ENCODE peak calls at places on chromosome 16, in ten cellular contexts. Z, T, Q, M, U, L, S, H, P and Y are unnamed samples.

GRCh38 chr16:23121024-23121423 is 28.2 kb downstream of the USP31 start:
- DNase-seq in T (no peak), S (no peak), L (no peak), Q (no peak), H (no peak), M (no peak), P (no peak), U (no peak), Z (no peak), Y (no peak)

GRCh38 chr16:56199164-56199563 is 7.9 kb downstream of the GNAO1 start:
- DNase-seq in H (no peak), Z (no peak), P (no peak), L (no peak), U (no peak), S (no peak), M (no peak), T (no peak), Q (no peak), Y (no peak)

GRCh38 chr16:59045496-59045895 is 311.4 kb upstream of the GOT2 start:
- DNase-seq in Z (no peak), L (no peak), M (no peak), S (no peak), T (no peak), Q (no peak), H (peak), P (no peak), U (no peak), Y (peak)

GRCh38 chr16:27237229-27238015 is 31.1 kb downstream of the NSMCE1 start:
- DNase-seq in U (no peak), M (peak), L (no peak), Z (no peak), T (peak), Q (no peak), P (peak), S (peak), H (peak), Y (peak)

GRCh38 chr16:30954993-30955392 is 2.6 kb upstream of the SETD1A start:
- DNase-seq in U (no peak), P (no peak), Q (no peak), L (no peak), M (no peak), Z (no peak), S (no peak), H (no peak), T (no peak), Y (no peak)

GRCh38 chr16:19410435-19411153 is 7.1 kb upstream of the TMC5 start:
- DNase-seq in H (no peak), S (no peak), P (no peak), L (no peak), T (peak), Z (peak), U (no peak), Q (peak), M (no peak), Y (no peak)

GRCh38 chr16:85608887-85609286 is 4.2 kb upstream of the GSE1 start:
- DNase-seq in Q (no peak), U (no peak), M (no peak), S (no peak), Z (no peak), L (no peak), P (no peak), T (no peak), H (no peak), Y (no peak)

GRCh38 chr16:89080251-89080853 is 13.3 kb upstream of the ACSF3 start:
- DNase-seq in U (no peak), Z (no peak), M (no peak), L (no peak), S (no peak), H (no peak), P (no peak), T (no peak), Q (no peak), Y (no peak)

GRCh38 chr16:89103156-89103555 is 9.5 kb downstream of the ACSF3 start:
- DNase-seq in S (no peak), M (no peak), Z (peak), T (no peak), P (no peak), H (no peak), Q (no peak), L (no peak), U (no peak), Y (no peak)

GRCh38 chr16:20153444-20153843 is 79.8 kb upstream of the GPR139 start:
- DNase-seq in H (no peak), L (no peak), M (no peak), U (no peak), P (no peak), Z (no peak), S (no peak), T (no peak), Q (no peak), Y (no peak)

GRCh38 chr16:85424260-85425060 is 188.7 kb upstream of the GSE1 start:
- DNase-seq in U (no peak), Q (no peak), Z (no peak), H (no peak), M (no peak), P (no peak), T (no peak), L (no peak), S (no peak), Y (no peak)

GRCh38 chr16:79372504-79373184 is 227.9 kb downstream of the MAF start:
- DNase-seq in Z (no peak), H (peak), Q (no peak), S (no peak), L (peak), T (peak), P (peak), U (no peak), M (no peak), Y (no peak)

GRCh38 chr16:9225527-9226316 is 134.3 kb downstream of the HAPSTR1 start:
- DNase-seq in S (no peak), Q (peak), T (no peak), H (no peak), L (no peak), Z (no peak), M (no peak), U (no peak), P (no peak), Y (no peak)

GRCh38 chr16:67277294-67277998 is 1.9 kb upstream of the PLEKHG4 start:
- DNase-seq in U (no peak), S (no peak), L (peak), Q (peak), Z (no peak), H (peak), M (no peak), T (peak), P (no peak), Y (peak)

GRCh38 chr16:56990407-56991286 is 1.3 kb downstream of the NLRC5 start:
- DNase-seq in Q (no peak), S (no peak), T (no peak), Z (no peak), L (no peak), H (no peak), M (no peak), P (no peak), U (no peak), Y (no peak)

GRCh38 chr16:81652798-81653505 is 126.1 kb upstream of the PLCG2 start:
- DNase-seq in L (no peak), H (no peak), P (no peak), M (no peak), Q (no peak), T (no peak), U (no peak), S (no peak), Z (no peak), Y (no peak)

GRCh38 chr16:17211797-17212196 is 259.0 kb downstream of the XYLT1 start:
- DNase-seq in M (no peak), S (no peak), Q (peak), L (no peak), Z (no peak), U (no peak), T (no peak), H (no peak), P (no peak), Y (no peak)

GRCh38 chr16:50457423-50457822 is 88.6 kb upstream of the BRD7 start:
- DNase-seq in L (no peak), U (no peak), T (no peak), H (no peak), Q (no peak), Z (no peak), S (no peak), M (no peak), P (no peak), Y (no peak)

GRCh38 chr16:87538594-87538993 is 45.8 kb upstream of the ZCCHC14 start:
- DNase-seq in P (no peak), Q (no peak), Z (no peak), T (peak), L (peak), H (peak), S (no peak), M (no peak), U (no peak), Y (peak)

GRCh38 chr16:29306201-29306600 is 100.3 kb downstream of the NPIPB11 start:
- DNase-seq in U (no peak), Z (no peak), H (no peak), M (no peak), L (no peak), S (no peak), P (no peak), Q (no peak), T (no peak), Y (no peak)

GRCh38 chr16:30378236-30379164 is 3.9 kb downstream of the SEPTIN1 start:
- DNase-seq in P (peak), L (peak), T (peak), H (peak), U (peak), Z (peak), Q (peak), M (peak), S (peak), Y (peak)

GRCh38 chr16:47234-47633 is 6.2 kb downstream of the POLR3K start:
- DNase-seq in P (no peak), S (no peak), Z (no peak), U (no peak), H (no peak), L (no peak), M (no peak), Q (no peak), T (no peak), Y (no peak)